ENCODE peak calls at places on chromosomes 1 and 21, in seven cellular contexts. B, W, E, Q, T, U and X are unnamed samples.

GRCh38 chr1:28287315-28287714 is 28.0 kb downstream of the SESN2 start:
- DNase-seq in B (no peak), Q (no peak), U (peak; percentile 57), E (no peak), T (no peak), W (no peak), X (no peak)

GRCh38 chr1:228364068-228364705 is 42.4 kb downstream of the TRIM11 start:
- DNase-seq in T (no peak), U (no peak), W (no peak), E (no peak), Q (no peak), B (no peak), X (no peak)

GRCh38 chr1:24659993-24660665 is 17.0 kb downstream of the SRRM1 start:
- DNase-seq in W (no peak), Q (no peak), U (no peak), B (no peak), T (no peak), E (no peak), X (no peak)

GRCh38 chr1:18325151-18325550 is 155.6 kb upstream of the KLHDC7A start:
- DNase-seq in E (no peak), T (no peak), Q (no peak), W (no peak), B (no peak), U (no peak), X (no peak)

GRCh38 chr1:88608139-88608943 is 75.7 kb upstream of the PKN2 start:
- DNase-seq in E (peak; percentile 0), Q (peak; percentile 17), W (peak; percentile 5), T (peak; percentile 3), B (no peak), U (peak; percentile 13), X (no peak)

GRCh38 chr1:40076895-40077312 is 20.1 kb downstream of the PPT1 start:
- DNase-seq in Q (no peak), E (peak; percentile 49), W (peak; percentile 74), B (no peak), U (no peak), T (no peak), X (peak; percentile 44)

GRCh38 chr1:180519846-180520245 is 17.5 kb upstream of the ACBD6 start:
- DNase-seq in Q (no peak), B (no peak), E (no peak), U (no peak), T (no peak), W (no peak), X (no peak)

GRCh38 chr1:49199564-49199963 is 422.9 kb upstream of the BEND5 start:
- DNase-seq in Q (no peak), E (no peak), T (no peak), W (no peak), B (no peak), U (no peak), X (no peak)

DNA sequence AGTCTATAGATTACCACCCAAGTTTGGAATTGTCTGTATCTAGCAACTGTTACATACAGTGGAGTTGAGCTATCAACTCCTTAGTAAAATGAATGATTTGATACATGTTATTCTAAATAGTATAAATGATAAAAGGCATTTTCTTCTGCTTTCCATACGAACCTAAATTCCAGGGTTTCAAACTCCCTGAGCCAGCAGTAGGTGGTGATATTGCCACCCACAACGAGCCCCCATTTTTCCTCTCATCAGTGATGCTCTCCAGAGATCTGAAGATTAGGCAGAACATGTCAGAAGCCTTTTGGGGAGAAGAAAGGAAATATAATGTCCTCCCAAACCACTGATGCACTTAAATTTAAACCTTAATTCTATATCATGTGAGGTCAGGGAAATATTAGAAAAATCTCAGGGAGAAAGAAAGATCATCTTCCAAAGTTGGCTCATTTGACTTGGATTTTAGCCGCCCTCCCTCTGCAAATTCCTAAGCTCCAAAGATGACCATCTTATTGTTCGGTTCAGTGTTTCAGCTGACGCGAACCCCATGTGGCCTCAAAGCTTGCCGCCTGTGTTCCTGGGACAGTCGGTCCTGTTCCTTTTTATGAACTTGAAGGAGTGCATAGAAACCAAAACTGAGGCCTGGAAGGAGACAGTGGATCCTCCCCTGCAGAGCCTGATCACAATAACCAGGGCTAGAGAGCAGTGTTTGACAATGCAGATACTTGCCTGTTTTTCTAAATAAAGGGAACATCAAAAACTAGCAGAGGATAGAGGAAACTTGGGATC is 2.3 kb downstream of the EVA1C start:
- DNase-seq in U (no peak), E (no peak), B (no peak), W (peak; percentile 26), Q (no peak), T (no peak), X (no peak)
- H3K4me3 ChIP-seq in U (no peak overlapping the region), E (no peak overlapping the region), B (no peak overlapping the region), W (no peak overlapping the region), Q (no peak overlapping the region), T (no peak overlapping the region), X (no peak overlapping the region)

GRCh38 chr1:167441222-167441621 is 77.1 kb downstream of the CD247 start:
- DNase-seq in Q (no peak), T (no peak), U (no peak), B (no peak), E (no peak), W (no peak), X (no peak)

GRCh38 chr1:167440776-167441175 is 77.6 kb downstream of the CD247 start:
- DNase-seq in Q (no peak), E (no peak), T (no peak), B (no peak), W (no peak), U (no peak), X (no peak)

GRCh38 chr1:167438171-167439138 is 79.9 kb downstream of the CD247 start:
- DNase-seq in Q (no peak), B (no peak), E (no peak), U (no peak), W (no peak), T (no peak), X (no peak)

GRCh38 chr1:167440345-167440744 is 78.0 kb downstream of the CD247 start:
- DNase-seq in E (no peak), T (no peak), W (no peak), U (no peak), Q (no peak), B (no peak), X (no peak)

DNA sequence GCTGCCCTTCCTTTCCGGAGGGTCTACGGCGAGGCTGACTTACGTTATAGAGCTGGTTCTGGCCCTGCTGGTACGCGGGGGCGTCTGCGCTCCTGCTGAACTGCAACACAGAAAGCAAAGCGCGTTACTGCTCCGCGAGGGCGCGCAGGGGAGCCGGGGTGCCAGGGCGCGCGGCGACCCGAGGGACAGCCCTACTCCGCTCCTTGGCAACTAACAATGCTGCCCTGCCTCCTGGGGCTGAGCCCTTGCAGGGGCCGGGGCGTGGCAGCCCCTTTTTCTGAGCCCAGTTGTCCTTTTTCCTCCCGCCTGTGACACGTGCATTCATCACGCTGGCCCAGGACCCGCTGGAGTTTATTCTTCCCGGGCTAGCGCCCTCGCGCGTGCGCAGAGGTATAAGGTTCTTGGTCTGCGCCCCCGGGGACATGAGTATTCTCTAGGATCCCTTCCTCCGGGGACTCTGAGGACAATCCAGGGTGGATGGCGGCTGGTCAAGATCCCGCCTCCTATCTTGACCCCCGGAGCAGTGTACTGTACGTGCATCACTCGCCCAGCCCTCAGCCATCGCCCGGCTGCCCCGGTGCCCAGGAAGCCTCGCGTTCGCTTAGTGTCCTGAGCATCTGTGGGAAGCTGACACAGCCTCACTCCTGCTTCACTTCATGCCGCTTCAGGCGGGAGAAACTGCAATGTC is 78.9 kb downstream of the CD247 start:
- DNase-seq in B (no peak), E (no peak), Q (peak; percentile 47), W (peak; percentile 23), T (no peak), U (peak; percentile 58), X (no peak)
- H3K4me3 ChIP-seq in B (peak overlapping the region; percentile 2), E (peak overlapping the region; percentile 55), Q (no peak overlapping the region), W (peak overlapping the region; percentile 50), T (no peak overlapping the region), U (peak overlapping the region; percentile 60), X (peak overlapping the region; percentile 48)

GRCh38 chr1:159009287-159009686 is 420 bp upstream of the IFI16 start:
- DNase-seq in U (no peak), T (no peak), B (no peak), W (no peak), Q (no peak), E (no peak), X (no peak)

GRCh38 chr1:159010398-159010797 is 691 bp downstream of the IFI16 start:
- DNase-seq in U (no peak), B (no peak), E (no peak), T (no peak), Q (no peak), W (no peak), X (no peak)

GRCh38 chr1:159011701-159012100 is 2.0 kb downstream of the IFI16 start:
- DNase-seq in E (no peak), B (no peak), T (no peak), Q (no peak), W (no peak), U (no peak), X (no peak)

GRCh38 chr1:159008744-159009188 is 941 bp upstream of the IFI16 start:
- DNase-seq in U (peak; percentile 67), Q (peak; percentile 45), E (no peak), T (peak; percentile 73), W (no peak), B (peak; percentile 63), X (no peak)

DNA sequence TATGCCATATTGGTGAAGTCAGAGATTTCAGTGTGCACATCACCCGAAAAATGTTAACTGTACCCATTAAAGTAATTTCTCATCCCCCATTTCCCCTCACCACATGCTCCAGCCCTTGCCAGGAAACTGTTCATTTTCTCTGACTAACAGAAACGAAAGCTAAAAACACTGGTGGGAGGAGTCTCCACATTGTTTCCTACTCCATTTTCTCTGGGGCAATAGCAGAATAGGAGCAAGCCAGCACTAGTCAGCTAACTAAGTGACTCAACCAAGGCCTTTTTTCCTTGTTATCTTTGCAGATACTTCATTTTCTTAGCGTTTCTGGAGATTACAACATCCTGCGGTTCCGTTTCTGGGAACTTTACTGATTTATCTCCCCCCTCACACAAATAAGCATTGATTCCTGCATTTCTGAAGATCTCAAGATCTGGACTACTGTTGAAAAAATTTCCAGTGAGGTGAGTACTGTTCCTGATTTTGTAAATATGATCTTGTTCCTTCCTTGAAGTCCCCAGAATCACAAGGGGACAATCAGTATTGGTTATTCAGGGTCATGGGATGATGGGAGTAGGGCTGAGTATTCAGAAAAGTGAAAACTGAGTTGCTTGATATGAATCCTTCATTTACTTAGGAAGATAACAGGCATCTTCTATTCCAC is at the start of gene IFI16:
- DNase-seq in B (peak; percentile 56), E (peak; percentile 83), T (peak; percentile 77), Q (peak; percentile 74), U (peak; percentile 73), W (peak; percentile 97), X (peak; percentile 84)
- H3K4me3 ChIP-seq in B (peak within 1 kb of the TSS; percentile 63), E (peak within 1 kb of the TSS; percentile 76), T (peak within 1 kb of the TSS; percentile 54), Q (peak within 1 kb of the TSS; percentile 24), U (peak within 1 kb of the TSS; percentile 21), W (peak within 1 kb of the TSS; percentile 79), X (peak within 1 kb of the TSS; percentile 70)

GRCh38 chr1:944341-945325 is 14.4 kb downstream of the NOC2L start:
- DNase-seq in U (no peak), T (no peak), B (no peak), Q (no peak), W (peak; percentile 54), E (peak; percentile 55), X (peak; percentile 43)

GRCh38 chr1:943545-944340 is 15.3 kb downstream of the NOC2L start:
- DNase-seq in T (no peak), Q (no peak), E (no peak), U (no peak), B (no peak), W (no peak), X (no peak)

GRCh38 chr1:942411-942821 is 16.6 kb downstream of the NOC2L start:
- DNase-seq in Q (no peak), U (no peak), T (no peak), E (no peak), B (no peak), W (no peak), X (no peak)

GRCh38 chr1:941588-942383 is 17.3 kb downstream of the NOC2L start:
- DNase-seq in B (no peak), T (no peak), W (peak; percentile 77), U (peak; percentile 39), Q (peak; percentile 68), E (no peak), X (peak; percentile 63)

GRCh38 chr1:942864-943533 is 16.1 kb downstream of the NOC2L start:
- DNase-seq in U (no peak), E (no peak), B (no peak), T (no peak), Q (peak; percentile 41), W (peak; percentile 55), X (peak; percentile 65)
- H3K4me3 ChIP-seq in U (no peak overlapping the region), E (peak overlapping the region; percentile 35), B (no peak overlapping the region), T (no peak overlapping the region), Q (no peak overlapping the region), W (peak overlapping the region; percentile 28), X (peak overlapping the region; percentile 47)